ENCODE peak calls at places on chromosomes 16 and 17, in eight cellular contexts. One of them, this sample, is unnamed.

GRCh38 chr17:63338272-63338671 is 107.8 kb downstream of the CYB561 start:
- DNase-seq in left ventricle myocardium inferior: no peak
- DNase-seq in heart left ventricle: no peak
- DNase-seq in lung: no peak
- DNase-seq in DND-41: no peak
- DNase-seq in CD8-positive, alpha-beta memory T cell: no peak
- DNase-seq in neural progenitor cell: no peak
- DNase-seq in psoas muscle: no peak
- DNase-seq in this sample: no peak

GRCh38 chr17:7912927-7913524 is 3.1 kb downstream of the RNF227 start:
- DNase-seq in CD8-positive, alpha-beta memory T cell: peak; percentile 21
- DNase-seq in lung: no peak
- DNase-seq in left ventricle myocardium inferior: no peak
- DNase-seq in psoas muscle: no peak
- DNase-seq in heart left ventricle: no peak
- DNase-seq in DND-41: peak; percentile 64
- DNase-seq in neural progenitor cell: peak; percentile 81
- DNase-seq in this sample: peak; percentile 42

GRCh38 chr17:43701318-43701743 is 39.6 kb upstream of the MEOX1 start:
- DNase-seq in heart left ventricle: no peak
- DNase-seq in DND-41: peak; percentile 14
- DNase-seq in left ventricle myocardium inferior: no peak
- DNase-seq in psoas muscle: no peak
- DNase-seq in CD8-positive, alpha-beta memory T cell: peak; percentile 15
- DNase-seq in lung: no peak
- DNase-seq in neural progenitor cell: no peak
- DNase-seq in this sample: no peak

GRCh38 chr17:4786111-4786491 is at the start of gene VMO1:
- DNase-seq in neural progenitor cell: peak; percentile 45
- DNase-seq in lung: no peak
- DNase-seq in CD8-positive, alpha-beta memory T cell: no peak
- DNase-seq in heart left ventricle: peak; percentile 28
- DNase-seq in left ventricle myocardium inferior: no peak
- DNase-seq in DND-41: no peak
- DNase-seq in psoas muscle: peak; percentile 61
- DNase-seq in this sample: no peak

GRCh38 chr17:1124896-1125774 is 54.6 kb downstream of the ABR start:
- DNase-seq in left ventricle myocardium inferior: no peak
- DNase-seq in lung: no peak
- DNase-seq in neural progenitor cell: no peak
- DNase-seq in DND-41: no peak
- DNase-seq in CD8-positive, alpha-beta memory T cell: no peak
- DNase-seq in heart left ventricle: no peak
- DNase-seq in psoas muscle: no peak
- DNase-seq in this sample: no peak

GRCh38 chr16:53207810-53208752 is 153.3 kb downstream of the CHD9 start:
- DNase-seq in heart left ventricle: peak; percentile 52
- DNase-seq in CD8-positive, alpha-beta memory T cell: no peak
- DNase-seq in psoas muscle: no peak
- DNase-seq in DND-41: peak; percentile 79
- DNase-seq in left ventricle myocardium inferior: no peak
- DNase-seq in neural progenitor cell: peak; percentile 86
- DNase-seq in lung: peak; percentile 55
- DNase-seq in this sample: peak; percentile 4

GRCh38 chr16:21962475-21962874 is 9.3 kb downstream of the UQCRC2 start:
- DNase-seq in DND-41: no peak
- DNase-seq in lung: no peak
- DNase-seq in heart left ventricle: no peak
- DNase-seq in neural progenitor cell: no peak
- DNase-seq in CD8-positive, alpha-beta memory T cell: no peak
- DNase-seq in psoas muscle: no peak
- DNase-seq in left ventricle myocardium inferior: no peak
- DNase-seq in this sample: no peak

GRCh38 chr16:89217388-89218191 is at the start of gene ZNF778:
- DNase-seq in psoas muscle: peak; percentile 92
- DNase-seq in heart left ventricle: peak; percentile 87
- DNase-seq in CD8-positive, alpha-beta memory T cell: peak; percentile 77
- DNase-seq in left ventricle myocardium inferior: peak; percentile 85
- DNase-seq in neural progenitor cell: peak; percentile 91
- DNase-seq in lung: peak; percentile 80
- DNase-seq in DND-41: peak; percentile 80
- DNase-seq in this sample: peak; percentile 86

GRCh38 chr16:57000271-57001025 is 11.1 kb downstream of the NLRC5 start:
- DNase-seq in psoas muscle: peak; percentile 77
- DNase-seq in left ventricle myocardium inferior: peak; percentile 61
- DNase-seq in DND-41: no peak
- DNase-seq in CD8-positive, alpha-beta memory T cell: peak; percentile 39
- DNase-seq in neural progenitor cell: no peak
- DNase-seq in lung: no peak
- DNase-seq in heart left ventricle: peak; percentile 84
- DNase-seq in this sample: no peak

GRCh38 chr17:59756236-59756818 is 48.9 kb downstream of the VMP1 start:
- DNase-seq in left ventricle myocardium inferior: no peak
- DNase-seq in neural progenitor cell: no peak
- DNase-seq in DND-41: no peak
- DNase-seq in CD8-positive, alpha-beta memory T cell: no peak
- DNase-seq in psoas muscle: no peak
- DNase-seq in lung: no peak
- DNase-seq in heart left ventricle: no peak
- DNase-seq in this sample: no peak

GRCh38 chr17:42673885-42674754 is 2.7 kb downstream of the PLEKHH3 start:
- DNase-seq in left ventricle myocardium inferior: peak; percentile 77
- DNase-seq in heart left ventricle: peak; percentile 87
- DNase-seq in psoas muscle: peak; percentile 90
- DNase-seq in neural progenitor cell: peak; percentile 74
- DNase-seq in CD8-positive, alpha-beta memory T cell: peak; percentile 23
- DNase-seq in DND-41: peak; percentile 21
- DNase-seq in lung: peak; percentile 66
- DNase-seq in this sample: no peak

GRCh38 chr17:12627776-12628491 is 37.8 kb upstream of the MYOCD start:
- DNase-seq in DND-41: no peak
- DNase-seq in CD8-positive, alpha-beta memory T cell: no peak
- DNase-seq in lung: no peak
- DNase-seq in neural progenitor cell: no peak
- DNase-seq in heart left ventricle: no peak
- DNase-seq in left ventricle myocardium inferior: no peak
- DNase-seq in psoas muscle: no peak
- DNase-seq in this sample: no peak

GRCh38 chr16:75415169-75415908 is 18.0 kb downstream of the CFDP1 start:
- DNase-seq in CD8-positive, alpha-beta memory T cell: no peak
- DNase-seq in lung: no peak
- DNase-seq in left ventricle myocardium inferior: no peak
- DNase-seq in DND-41: no peak
- DNase-seq in heart left ventricle: no peak
- DNase-seq in psoas muscle: no peak
- DNase-seq in neural progenitor cell: no peak
- DNase-seq in this sample: no peak

GRCh38 chr17:81018044-81018802 is 16.7 kb upstream of the BAIAP2 start:
- DNase-seq in CD8-positive, alpha-beta memory T cell: no peak
- DNase-seq in heart left ventricle: no peak
- DNase-seq in DND-41: peak; percentile 75
- DNase-seq in left ventricle myocardium inferior: no peak
- DNase-seq in neural progenitor cell: peak; percentile 82
- DNase-seq in lung: no peak
- DNase-seq in psoas muscle: peak; percentile 50
- DNase-seq in this sample: peak; percentile 54

GRCh38 chr17:15436399-15437369 is 30.7 kb downstream of the CDRT4 start:
- DNase-seq in left ventricle myocardium inferior: peak; percentile 76
- DNase-seq in heart left ventricle: peak; percentile 71
- DNase-seq in lung: peak; percentile 67
- DNase-seq in CD8-positive, alpha-beta memory T cell: peak; percentile 6
- DNase-seq in psoas muscle: peak; percentile 86
- DNase-seq in DND-41: peak; percentile 67
- DNase-seq in neural progenitor cell: no peak
- DNase-seq in this sample: peak; percentile 58

GRCh38 chr16:90008708-90009145 is 10.5 kb downstream of the DBNDD1 start:
- DNase-seq in CD8-positive, alpha-beta memory T cell: peak; percentile 38
- DNase-seq in DND-41: peak; percentile 89
- DNase-seq in neural progenitor cell: no peak
- DNase-seq in heart left ventricle: no peak
- DNase-seq in left ventricle myocardium inferior: no peak
- DNase-seq in lung: no peak
- DNase-seq in psoas muscle: peak; percentile 49
- DNase-seq in this sample: peak; percentile 55

GRCh38 chr16:85612191-85612800 is 826 bp upstream of the GSE1 start:
- DNase-seq in neural progenitor cell: peak; percentile 55
- DNase-seq in psoas muscle: peak; percentile 91
- DNase-seq in left ventricle myocardium inferior: peak; percentile 80
- DNase-seq in CD8-positive, alpha-beta memory T cell: peak; percentile 18
- DNase-seq in heart left ventricle: peak; percentile 77
- DNase-seq in lung: peak; percentile 93
- DNase-seq in DND-41: no peak
- DNase-seq in this sample: no peak

GRCh38 chr16:426115-426905 is 861 bp downstream of the RAB11FIP3 start:
- DNase-seq in DND-41: peak; percentile 22
- DNase-seq in heart left ventricle: peak; percentile 27
- DNase-seq in psoas muscle: peak; percentile 63
- DNase-seq in neural progenitor cell: peak; percentile 42
- DNase-seq in left ventricle myocardium inferior: no peak
- DNase-seq in lung: no peak
- DNase-seq in CD8-positive, alpha-beta memory T cell: no peak
- DNase-seq in this sample: peak; percentile 25

GRCh38 chr16:425082-425718 is at the start of gene RAB11FIP3:
- DNase-seq in neural progenitor cell: peak; percentile 91
- DNase-seq in lung: peak; percentile 82
- DNase-seq in left ventricle myocardium inferior: peak; percentile 89
- DNase-seq in psoas muscle: peak; percentile 90
- DNase-seq in heart left ventricle: peak; percentile 86
- DNase-seq in CD8-positive, alpha-beta memory T cell: peak; percentile 75
- DNase-seq in DND-41: peak; percentile 90
- DNase-seq in this sample: peak; percentile 87

GRCh38 chr16:424623-425081 is 797 bp upstream of the RAB11FIP3 start:
- DNase-seq in CD8-positive, alpha-beta memory T cell: no peak
- DNase-seq in lung: peak; percentile 33
- DNase-seq in heart left ventricle: peak; percentile 40
- DNase-seq in left ventricle myocardium inferior: peak; percentile 55
- DNase-seq in neural progenitor cell: no peak
- DNase-seq in psoas muscle: peak; percentile 87
- DNase-seq in DND-41: no peak
- DNase-seq in this sample: peak; percentile 13

GRCh38 chr16:426906-427249 is 1.4 kb downstream of the RAB11FIP3 start:
- DNase-seq in DND-41: no peak
- DNase-seq in CD8-positive, alpha-beta memory T cell: no peak
- DNase-seq in neural progenitor cell: no peak
- DNase-seq in lung: peak; percentile 29
- DNase-seq in psoas muscle: no peak
- DNase-seq in heart left ventricle: peak; percentile 15
- DNase-seq in left ventricle myocardium inferior: no peak
- DNase-seq in this sample: no peak

GRCh38 chr16:425740-426114 is 278 bp downstream of the RAB11FIP3 start:
- DNase-seq in neural progenitor cell: peak; percentile 73
- DNase-seq in heart left ventricle: peak; percentile 16
- DNase-seq in psoas muscle: no peak
- DNase-seq in CD8-positive, alpha-beta memory T cell: peak; percentile 34
- DNase-seq in left ventricle myocardium inferior: no peak
- DNase-seq in lung: no peak
- DNase-seq in DND-41: no peak
- DNase-seq in this sample: no peak
- H3K4me1 ChIP-seq in neural progenitor cell: peaks cover 17% of the 10 kb centered on the region
- H3K4me1 ChIP-seq in heart left ventricle: peaks cover 34% of the 10 kb centered on the region
- H3K4me1 ChIP-seq in psoas muscle: peaks cover 51% of the 10 kb centered on the region
- H3K4me1 ChIP-seq in CD8-positive, alpha-beta memory T cell: peaks cover 18% of the 10 kb centered on the region
- H3K4me1 ChIP-seq in left ventricle myocardium inferior: peaks cover 56% of the 10 kb centered on the region
- H3K4me1 ChIP-seq in lung: peaks cover 6% of the 10 kb centered on the region
- H3K4me1 ChIP-seq in DND-41: peaks cover 54% of the 10 kb centered on the region
- H3K4me1 ChIP-seq in this sample: peaks cover 24% of the 10 kb centered on the region

GRCh38 chr17:65963179-65963578 is 228.8 kb downstream of the CEP112 start:
- DNase-seq in psoas muscle: no peak
- DNase-seq in heart left ventricle: no peak
- DNase-seq in left ventricle myocardium inferior: no peak
- DNase-seq in neural progenitor cell: no peak
- DNase-seq in CD8-positive, alpha-beta memory T cell: no peak
- DNase-seq in lung: no peak
- DNase-seq in DND-41: no peak
- DNase-seq in this sample: no peak

GRCh38 chr17:65967372-65967771 is 224.6 kb downstream of the CEP112 start:
- DNase-seq in heart left ventricle: no peak
- DNase-seq in CD8-positive, alpha-beta memory T cell: no peak
- DNase-seq in left ventricle myocardium inferior: no peak
- DNase-seq in lung: no peak
- DNase-seq in psoas muscle: no peak
- DNase-seq in DND-41: no peak
- DNase-seq in neural progenitor cell: no peak
- DNase-seq in this sample: no peak

DNA sequence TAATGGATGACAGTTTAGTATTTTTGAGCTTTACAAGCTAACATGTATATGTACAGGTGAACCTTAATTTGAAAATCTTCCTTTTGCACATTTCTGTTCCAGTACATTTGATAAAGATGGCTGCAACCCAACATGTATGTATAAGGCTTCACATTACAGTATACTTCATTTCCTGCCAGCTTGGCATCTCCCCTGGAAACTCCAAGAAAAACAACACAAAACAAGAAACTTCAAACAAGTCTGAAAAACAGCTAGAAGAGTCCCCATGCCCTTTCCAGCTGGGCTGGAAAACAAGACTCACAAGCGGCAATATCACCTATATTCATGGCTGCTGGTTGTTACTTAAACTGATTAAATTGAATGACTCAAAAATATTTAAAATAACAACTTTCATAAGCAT is 225.6 kb downstream of the CEP112 start:
- DNase-seq in left ventricle myocardium inferior: no peak
- DNase-seq in psoas muscle: no peak
- DNase-seq in lung: no peak
- DNase-seq in heart left ventricle: no peak
- DNase-seq in CD8-positive, alpha-beta memory T cell: no peak
- DNase-seq in neural progenitor cell: no peak
- DNase-seq in DND-41: no peak
- DNase-seq in this sample: no peak
- H3K36me3 ChIP-seq in left ventricle myocardium inferior: peaks cover 11% of the 10 kb centered on the region
- H3K36me3 ChIP-seq in psoas muscle: peaks cover under 1% of the 10 kb centered on the region
- H3K36me3 ChIP-seq in lung: peaks cover 1% of the 10 kb centered on the region
- H3K36me3 ChIP-seq in heart left ventricle: peaks cover under 1% of the 10 kb centered on the region
- H3K36me3 ChIP-seq in CD8-positive, alpha-beta memory T cell: no peaks in the 10 kb centered on the region
- H3K36me3 ChIP-seq in neural progenitor cell: no peaks in the 10 kb centered on the region
- H3K36me3 ChIP-seq in DND-41: no peaks in the 10 kb centered on the region
- H3K36me3 ChIP-seq in this sample: no peaks in the 10 kb centered on the region

GRCh38 chr16:11188801-11189740 is 66.9 kb downstream of the SOCS1 start:
- DNase-seq in CD8-positive, alpha-beta memory T cell: no peak
- DNase-seq in DND-41: no peak
- DNase-seq in neural progenitor cell: no peak
- DNase-seq in heart left ventricle: no peak
- DNase-seq in psoas muscle: no peak
- DNase-seq in lung: no peak
- DNase-seq in left ventricle myocardium inferior: no peak
- DNase-seq in this sample: no peak
- H3K4me3 ChIP-seq in CD8-positive, alpha-beta memory T cell: no peak overlapping the region
- H3K4me3 ChIP-seq in DND-41: no peak overlapping the region
- H3K4me3 ChIP-seq in neural progenitor cell: no peak overlapping the region
- H3K4me3 ChIP-seq in heart left ventricle: no peak overlapping the region
- H3K4me3 ChIP-seq in psoas muscle: no peak overlapping the region
- H3K4me3 ChIP-seq in lung: no peak overlapping the region
- H3K4me3 ChIP-seq in left ventricle myocardium inferior: no peak overlapping the region
- H3K4me3 ChIP-seq in this sample: no peak overlapping the region

DNA sequence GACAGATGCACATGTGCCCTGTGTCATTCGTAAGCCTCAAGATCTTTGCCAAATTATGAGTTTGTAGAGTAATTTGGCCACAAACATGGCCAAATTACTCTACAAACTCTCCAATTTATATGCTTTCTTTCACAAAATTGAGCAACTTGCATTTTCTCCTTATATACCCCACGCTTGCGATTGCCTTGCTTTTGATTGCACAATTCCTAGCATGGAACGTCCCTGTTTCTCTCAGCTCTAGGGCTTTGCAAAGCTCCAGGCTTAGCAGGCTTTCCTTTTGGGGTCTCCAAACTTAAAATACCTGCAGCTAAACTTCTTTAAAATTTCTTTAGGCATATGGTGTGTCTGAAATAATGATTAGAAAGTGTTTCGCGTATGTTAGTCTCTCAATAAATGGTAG is 28.5 kb upstream of the MAF start:
- DNase-seq in left ventricle myocardium inferior: no peak
- DNase-seq in neural progenitor cell: no peak
- DNase-seq in psoas muscle: no peak
- DNase-seq in lung: no peak
- DNase-seq in heart left ventricle: no peak
- DNase-seq in CD8-positive, alpha-beta memory T cell: no peak
- DNase-seq in DND-41: no peak
- DNase-seq in this sample: no peak
- H3K4me1 ChIP-seq in left ventricle myocardium inferior: no peaks in the 10 kb centered on the region
- H3K4me1 ChIP-seq in neural progenitor cell: no peaks in the 10 kb centered on the region
- H3K4me1 ChIP-seq in psoas muscle: no peaks in the 10 kb centered on the region
- H3K4me1 ChIP-seq in lung: no peaks in the 10 kb centered on the region
- H3K4me1 ChIP-seq in heart left ventricle: no peaks in the 10 kb centered on the region
- H3K4me1 ChIP-seq in CD8-positive, alpha-beta memory T cell: peaks cover 5% of the 10 kb centered on the region
- H3K4me1 ChIP-seq in DND-41: no peaks in the 10 kb centered on the region
- H3K4me1 ChIP-seq in this sample: peaks cover 13% of the 10 kb centered on the region